ENCODE peak calls at places on chromosome 2, in six cellular contexts. R is IMR-90; G is retina; X is epithelial cell of esophagus; C is effector memory CD8-positive, alpha-beta T cell; P is GM18507. L is an unnamed sample.
A peak's percentile ranks its signal among the peaks of the same experiment; 100 is the strongest.

GRCh38 chr2:198162276-198162675 is 357.9 kb downstream of the PLCL1 start:
- DNase-seq in R (no peak), G (no peak), X (no peak), C (no peak), P (no peak), L (no peak)

GRCh38 chr2:100783986-100784385 is 36.0 kb upstream of the NPAS2 start:
- DNase-seq in R (no peak), G (no peak), X (peak; percentile 18), C (no peak), P (no peak), L (no peak)

GRCh38 chr2:212392544-212392943 is 146.1 kb downstream of the ERBB4 start:
- DNase-seq in R (no peak), G (no peak), X (no peak), C (no peak), P (no peak), L (no peak)

GRCh38 chr2:13260401-13260800 is 543.7 kb downstream of the TRIB2 start:
- DNase-seq in R (no peak), G (no peak), X (peak; percentile 24), C (no peak), P (no peak), L (no peak)

GRCh38 chr2:119517433-119517832 is 6.8 kb downstream of the SCTR start:
- DNase-seq in R (peak; percentile 21), G (peak; percentile 26), X (peak; percentile 57), C (no peak), P (peak; percentile 74), L (peak; percentile 75)

GRCh38 chr2:95266781-95267430 is 7.3 kb upstream of the PROM2 start:
- DNase-seq in R (no peak), G (no peak), X (no peak), C (no peak), P (no peak), L (no peak)

GRCh38 chr2:232658217-232658785 is 24.9 kb downstream of the EFHD1 start:
- DNase-seq in R (no peak), G (no peak), X (no peak), C (no peak), P (no peak), L (peak; percentile 65)

GRCh38 chr2:100887713-100888112 is 67.8 kb downstream of the NPAS2 start:
- DNase-seq in R (no peak), G (peak; percentile 68), X (peak; percentile 90), C (no peak), P (no peak), L (no peak)

GRCh38 chr2:205858781-205859478 is 176.6 kb downstream of the NRP2 start:
- DNase-seq in R (peak; percentile 11), G (no peak), X (peak; percentile 10), C (no peak), P (no peak), L (no peak)

GRCh38 chr2:239027431-239028252 is 179.8 kb downstream of the TWIST2 start:
- DNase-seq in R (no peak), G (no peak), X (no peak), C (no peak), P (no peak), L (no peak)

GRCh38 chr2:178874529-178875240 is 67.5 kb upstream of the TTN start:
- DNase-seq in R (no peak), G (no peak), X (peak; percentile 79), C (no peak), P (no peak), L (no peak)

GRCh38 chr2:20062615-20063545 is 11.5 kb upstream of the LAPTM4A start:
- DNase-seq in R (peak; percentile 99), G (no peak), X (peak; percentile 18), C (no peak), P (no peak), L (no peak)

GRCh38 chr2:192394605-192395004 is 199.9 kb upstream of the TMEFF2 start:
- DNase-seq in R (no peak), G (no peak), X (no peak), C (no peak), P (no peak), L (no peak)

GRCh38 chr2:233329489-233330135 is 22.0 kb downstream of the SAG start:
- DNase-seq in R (no peak), G (peak; percentile 67), X (no peak), C (no peak), P (no peak), L (peak; percentile 60)

GRCh38 chr2:25286025-25286400 is 55.7 kb downstream of the DNMT3A start:
- DNase-seq in R (no peak), G (no peak), X (no peak), C (peak; percentile 49), P (peak; percentile 58), L (peak; percentile 72)

GRCh38 chr2:36716136-36716535 is 19.6 kb downstream of the VIT start:
- DNase-seq in R (no peak), G (no peak), X (no peak), C (no peak), P (no peak), L (no peak)

GRCh38 chr2:137302957-137303356 is 537.6 kb downstream of the THSD7B start:
- DNase-seq in R (no peak), G (no peak), X (no peak), C (no peak), P (no peak), L (no peak)

GRCh38 chr2:179302764-179303561 is 38.3 kb upstream of the SESTD1 start:
- DNase-seq in R (peak; percentile 4), G (no peak), X (no peak), C (no peak), P (no peak), L (no peak)

GRCh38 chr2:11248-11941 is 34.9 kb downstream of the FAM110C start:
- DNase-seq in R (peak; percentile 22), G (peak; percentile 4), X (peak; percentile 65), C (peak; percentile 57), P (no peak), L (peak; percentile 73)

GRCh38 chr2:223995569-223995968 is 38.3 kb downstream of the MRPL44 start:
- DNase-seq in R (peak; percentile 52), G (no peak), X (peak; percentile 84), C (no peak), P (no peak), L (no peak)

GRCh38 chr2:192675640-192676039 is 480.9 kb upstream of the TMEFF2 start:
- DNase-seq in R (no peak), G (no peak), X (no peak), C (no peak), P (no peak), L (no peak)

GRCh38 chr2:3595985-3596384 is 1.1 kb downstream of the COLEC11 start:
- DNase-seq in R (no peak), G (no peak), X (no peak), C (no peak), P (no peak), L (no peak)

GRCh38 chr2:85215074-85216050 is 82.2 kb downstream of the TCF7L1 start:
- DNase-seq in R (peak; percentile 93), G (peak; percentile 78), X (no peak), C (no peak), P (no peak), L (peak; percentile 65)

GRCh38 chr2:46697830-46698323 is 217.7 kb downstream of the MCFD2 start:
- DNase-seq in R (no peak), G (no peak), X (no peak), C (no peak), P (no peak), L (no peak)

GRCh38 chr2:229261076-229261475 is 10.0 kb downstream of the PID1 start:
- DNase-seq in R (no peak), G (no peak), X (no peak), C (no peak), P (no peak), L (no peak)

GRCh38 chr2:109209941-109210340 is 80.9 kb downstream of the SH3RF3 start:
- DNase-seq in R (no peak), G (no peak), X (no peak), C (no peak), P (no peak), L (no peak)

GRCh38 chr2:157492189-157492773 is 48.4 kb upstream of the CYTIP start:
- DNase-seq in R (peak; percentile 59), G (peak; percentile 59), X (peak; percentile 72), C (peak; percentile 60), P (peak; percentile 37), L (peak; percentile 52)

GRCh38 chr2:233566141-233566956 is at the start of gene USP40:
- DNase-seq in R (peak; percentile 90), G (peak; percentile 94), X (peak; percentile 92), C (peak; percentile 24), P (peak; percentile 48), L (peak; percentile 81)

GRCh38 chr2:189709761-189710160 is 35.3 kb downstream of the ANKAR start:
- DNase-seq in R (no peak), G (no peak), X (no peak), C (no peak), P (no peak), L (peak; percentile 16)

GRCh38 chr2:205701509-205701908 is 19.2 kb downstream of the NRP2 start:
- DNase-seq in R (peak; percentile 80), G (no peak), X (peak; percentile 70), C (no peak), P (no peak), L (no peak)

GRCh38 chr2:205733648-205734047 is 51.3 kb downstream of the NRP2 start:
- DNase-seq in R (no peak), G (no peak), X (no peak), C (no peak), P (no peak), L (peak; percentile 77)

GRCh38 chr2:221212105-221212504 is 360.0 kb downstream of the EPHA4 start:
- DNase-seq in R (no peak), G (no peak), X (no peak), C (no peak), P (no peak), L (no peak)

GRCh38 chr2:120231564-120231973 is 8.4 kb upstream of the TMEM185B start:
- DNase-seq in R (no peak), G (no peak), X (no peak), C (no peak), P (no peak), L (no peak)

GRCh38 chr2:67272195-67272594 is 124.9 kb upstream of the ETAA1 start:
- DNase-seq in R (peak; percentile 66), G (no peak), X (peak; percentile 24), C (no peak), P (no peak), L (no peak)